ENCODE peak calls at places on chromosomes 12 and 14, in four cellular contexts. B is left ventricle myocardium inferior, H is B cell, S is uterus. W is an unnamed sample.

GRCh38 chr14:93135399-93135798 is 19.7 kb upstream of the ITPK1 start:
- DNase-seq in H (no peak), S (no peak), B (no peak), W (peak)

GRCh38 chr12:63047146-63047545 is 103.9 kb downstream of the AVPR1A start:
- DNase-seq in B (no peak), S (no peak), H (no peak), W (no peak)

GRCh38 chr14:58131386-58131785 is 20.6 kb downstream of the ARMH4 start:
- DNase-seq in H (no peak), B (no peak), S (no peak), W (no peak)

GRCh38 chr14:53796734-53797133 is 159.9 kb downstream of the BMP4 start:
- DNase-seq in H (no peak), B (no peak), S (no peak), W (no peak)

GRCh38 chr12:62933871-62934798 is 815 bp downstream of the PPM1H start:
- DNase-seq in B (peak), H (no peak), S (no peak), W (peak)

GRCh38 chr14:36254020-36254614 is 66.3 kb downstream of the MBIP start:
- DNase-seq in H (no peak), B (no peak), S (no peak), W (peak)

GRCh38 chr12:107684990-107685359 is 624 bp upstream of the PWP1 start:
- DNase-seq in S (no peak), B (no peak), H (no peak), W (peak)

GRCh38 chr12:4144676-4145075 is 128.9 kb upstream of the CCND2 start:
- DNase-seq in S (no peak), H (no peak), B (no peak), W (no peak)

GRCh38 chr12:111642681-111643427 is 42.9 kb downstream of the BRAP start:
- DNase-seq in S (no peak), H (no peak), B (no peak), W (no peak)

GRCh38 chr12:13073191-13073590 is 29.0 kb downstream of the FAM234B start:
- DNase-seq in S (no peak), B (no peak), H (no peak), W (no peak)

DNA sequence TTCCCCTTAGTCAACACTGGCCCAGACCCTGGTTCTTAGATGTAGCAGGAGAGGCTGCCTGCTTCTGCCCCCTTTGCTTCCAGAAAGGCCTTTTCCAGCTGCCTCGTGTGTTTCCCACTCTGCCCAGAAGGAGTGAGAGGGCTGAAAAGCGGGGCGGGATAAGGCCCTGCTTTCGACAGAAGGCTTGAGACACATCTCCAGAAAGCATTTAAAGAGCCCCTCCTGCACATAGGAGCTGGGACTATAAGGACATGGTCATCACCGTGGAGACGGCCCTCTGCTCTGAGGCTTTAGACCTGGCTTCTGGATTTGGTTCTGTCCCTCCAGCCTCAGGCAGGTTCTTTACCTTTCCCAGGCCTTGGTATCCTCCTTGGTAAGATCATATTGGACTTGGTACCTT is 11.9 kb downstream of the CALM1 start:
- DNase-seq in S (no peak), B (no peak), H (no peak), W (no peak)
- TF ChIP-seq CTCF in S (no peak), B (no peak), H (no peak), W (no peak)

DNA sequence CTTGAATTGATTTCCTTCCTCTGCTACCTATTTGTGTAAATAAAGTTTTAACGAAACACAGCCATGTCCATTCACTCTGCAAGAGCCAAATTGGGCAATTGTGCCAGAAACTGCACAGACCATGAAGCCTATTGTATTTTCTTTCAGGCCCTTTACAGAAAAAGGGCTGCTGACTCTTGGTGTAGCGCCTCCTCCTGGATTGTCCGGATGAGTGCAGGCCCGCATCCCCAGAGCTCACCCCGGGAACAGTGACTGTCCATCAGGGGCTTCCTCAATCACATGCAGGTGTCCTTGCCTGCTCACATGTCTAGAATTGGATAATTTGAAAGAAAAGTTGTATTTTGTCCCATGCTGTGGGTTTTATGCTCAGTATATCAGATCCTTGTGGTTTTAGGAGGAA is 1282.2 kb downstream of the AACS start:
- DNase-seq in B (no peak), H (no peak), S (no peak), W (no peak)
- TF ChIP-seq CTCF in B (no peak), H (no peak), S (no peak), W (peak)

GRCh38 chr14:100445436-100446088 is 122.4 kb downstream of the SLC25A47 start:
- DNase-seq in B (no peak), S (no peak), H (no peak), W (no peak)
- TF ChIP-seq CTCF in B (no peak), S (no peak), H (no peak), W (no peak)

DNA sequence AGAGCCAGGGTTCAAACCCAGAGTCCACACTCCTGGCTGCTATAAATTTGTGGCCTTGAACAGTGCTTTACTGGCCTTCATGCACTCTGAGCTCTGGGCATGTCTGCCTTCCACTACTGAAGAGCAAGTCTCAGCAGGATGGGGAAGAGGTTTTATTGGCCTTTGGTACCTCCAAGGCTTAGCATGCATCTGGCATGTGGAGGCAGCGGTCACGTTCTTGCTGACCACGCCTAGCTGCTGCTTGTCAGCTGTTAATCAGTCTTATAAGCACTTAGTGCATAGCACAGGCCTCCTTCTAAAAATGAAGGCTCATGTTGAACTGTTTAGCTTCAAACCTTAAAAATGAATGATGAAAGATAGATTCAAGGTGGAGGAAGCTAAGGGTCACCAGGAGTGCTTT is 177.5 kb downstream of the PELI2 start:
- DNase-seq in H (no peak), B (no peak), S (no peak), W (no peak)
- TF ChIP-seq CTCF in H (no peak), B (no peak), S (no peak), W (no peak)

GRCh38 chr12:123938679-123939480 is 33.8 kb downstream of the CCDC92 start:
- DNase-seq in S (no peak), H (no peak), B (no peak), W (no peak)
- TF ChIP-seq CTCF in S (no peak), H (no peak), B (peak), W (peak)